ENCODE peak calls at places on chromosomes 6 and 20, in seven cellular contexts. One of them, this sample, is unnamed.

GRCh38 chr6:17278289-17279061 is 2.7 kb upstream of the RBM24 start:
- DNase-seq in esophagus muscularis mucosa: no peak
- DNase-seq in testis: no peak
- DNase-seq in ovary: no peak
- DNase-seq in sigmoid colon: no peak
- DNase-seq in lower leg skin: no peak
- DNase-seq in HCT116: no peak
- DNase-seq in this sample: no peak

GRCh38 chr6:54541521-54541920 is 233.3 kb downstream of the TINAG start:
- DNase-seq in ovary: no peak
- DNase-seq in HCT116: no peak
- DNase-seq in esophagus muscularis mucosa: no peak
- DNase-seq in sigmoid colon: no peak
- DNase-seq in lower leg skin: no peak
- DNase-seq in testis: no peak
- DNase-seq in this sample: no peak

GRCh38 chr6:107618672-107619071 is 128.8 kb downstream of the SOBP start:
- DNase-seq in testis: no peak
- DNase-seq in sigmoid colon: no peak
- DNase-seq in lower leg skin: no peak
- DNase-seq in esophagus muscularis mucosa: no peak
- DNase-seq in HCT116: no peak
- DNase-seq in ovary: no peak
- DNase-seq in this sample: no peak

GRCh38 chr6:134814076-134814709 is 135.7 kb downstream of the ALDH8A1 start:
- DNase-seq in HCT116: no peak
- DNase-seq in sigmoid colon: no peak
- DNase-seq in lower leg skin: no peak
- DNase-seq in testis: no peak
- DNase-seq in esophagus muscularis mucosa: no peak
- DNase-seq in ovary: no peak
- DNase-seq in this sample: no peak

GRCh38 chr6:117976030-117976651 is 69.1 kb downstream of the SLC35F1 start:
- DNase-seq in esophagus muscularis mucosa: no peak
- DNase-seq in ovary: no peak
- DNase-seq in lower leg skin: no peak
- DNase-seq in sigmoid colon: no peak
- DNase-seq in HCT116: peak
- DNase-seq in testis: no peak
- DNase-seq in this sample: no peak

GRCh38 chr6:170438402-170438753 is 114.7 kb downstream of the PSMB1 start:
- DNase-seq in esophagus muscularis mucosa: peak
- DNase-seq in ovary: peak
- DNase-seq in testis: peak
- DNase-seq in lower leg skin: peak
- DNase-seq in sigmoid colon: peak
- DNase-seq in HCT116: peak
- DNase-seq in this sample: peak

GRCh38 chr20:25369971-25370370 is 20.7 kb downstream of the ABHD12 start:
- DNase-seq in ovary: no peak
- DNase-seq in esophagus muscularis mucosa: no peak
- DNase-seq in lower leg skin: no peak
- DNase-seq in HCT116: no peak
- DNase-seq in testis: no peak
- DNase-seq in sigmoid colon: no peak
- DNase-seq in this sample: no peak

GRCh38 chr20:61629361-61630239 is 377.5 kb downstream of the CDH4 start:
- DNase-seq in HCT116: no peak
- DNase-seq in sigmoid colon: no peak
- DNase-seq in lower leg skin: no peak
- DNase-seq in ovary: no peak
- DNase-seq in esophagus muscularis mucosa: no peak
- DNase-seq in testis: no peak
- DNase-seq in this sample: no peak

DNA sequence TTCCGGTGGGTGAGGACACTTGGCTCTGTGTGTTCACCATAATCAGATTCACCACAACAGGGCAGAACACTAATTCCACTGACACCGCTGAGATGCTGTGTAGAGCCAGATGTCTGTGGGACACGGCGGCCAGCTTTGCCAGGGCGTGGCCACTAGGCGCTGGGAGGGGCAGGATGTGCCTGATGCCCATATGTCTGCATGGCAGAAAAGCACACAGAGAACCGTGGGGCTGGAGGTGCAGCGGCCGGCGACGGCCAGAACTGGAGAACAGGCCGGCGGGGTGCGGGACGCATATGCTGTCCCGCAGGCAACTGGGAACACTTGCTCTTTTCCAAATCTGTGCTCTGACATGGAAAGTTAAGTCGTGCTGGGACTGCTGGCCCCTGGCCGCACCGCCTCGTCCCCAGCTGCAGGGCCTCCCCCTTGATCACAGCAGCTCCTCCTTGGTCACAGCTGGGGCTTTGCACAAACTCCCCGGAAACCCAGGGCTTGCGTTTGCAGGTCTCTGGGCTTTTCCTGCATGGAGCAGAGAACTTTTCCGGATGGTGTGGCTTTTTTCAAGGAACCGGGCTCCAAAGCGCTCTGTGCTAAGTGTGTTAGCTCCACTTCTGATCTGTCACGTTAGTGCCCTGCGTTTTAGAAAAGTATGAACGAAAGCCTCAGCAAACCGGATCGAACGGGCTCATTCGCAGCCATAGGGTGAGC is 31.1 kb downstream of the NTSR1 start:
- DNase-seq in sigmoid colon: peak
- DNase-seq in lower leg skin: no peak
- DNase-seq in testis: no peak
- DNase-seq in ovary: no peak
- DNase-seq in esophagus muscularis mucosa: no peak
- DNase-seq in HCT116: no peak
- DNase-seq in this sample: no peak
- H3K4me3 ChIP-seq in sigmoid colon: peak
- H3K4me3 ChIP-seq in lower leg skin: no peak
- H3K4me3 ChIP-seq in testis: no peak
- H3K4me3 ChIP-seq in ovary: no peak
- H3K4me3 ChIP-seq in esophagus muscularis mucosa: peak
- H3K4me3 ChIP-seq in HCT116: peak
- H3K4me3 ChIP-seq in this sample: peak

DNA sequence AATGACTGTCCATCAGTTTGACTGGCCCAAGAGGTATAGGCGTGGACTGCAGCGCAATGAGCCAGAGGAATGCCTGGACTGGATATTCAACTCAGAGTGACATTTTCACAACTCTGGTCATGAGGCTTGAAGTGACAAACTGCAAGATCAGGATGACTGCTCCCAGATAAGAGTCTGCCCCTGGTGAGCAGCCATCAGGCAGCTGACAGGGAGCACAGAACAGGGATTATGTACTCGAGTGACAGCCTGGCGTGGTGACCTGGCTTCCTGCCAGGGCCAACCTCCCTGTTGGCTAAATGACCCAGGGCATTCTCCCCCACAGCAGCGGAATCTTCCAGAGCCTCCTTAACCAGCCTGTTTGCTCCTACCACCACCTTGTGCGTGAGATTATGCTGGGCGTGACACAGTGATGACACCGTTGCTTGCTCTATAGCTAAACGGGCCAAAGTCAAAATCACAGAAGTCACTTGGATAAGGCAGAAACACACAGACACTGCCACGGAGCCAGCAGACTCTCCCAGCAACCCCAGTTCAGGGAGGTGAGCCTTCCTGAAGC is 209.1 kb upstream of the JARID2 start:
- DNase-seq in lower leg skin: peak
- DNase-seq in sigmoid colon: no peak
- DNase-seq in testis: peak
- DNase-seq in ovary: no peak
- DNase-seq in HCT116: no peak
- DNase-seq in esophagus muscularis mucosa: no peak
- DNase-seq in this sample: peak
- TF ChIP-seq POLR2A in lower leg skin: no peak
- TF ChIP-seq POLR2A in sigmoid colon: no peak
- TF ChIP-seq POLR2A in testis: no peak
- TF ChIP-seq POLR2A in ovary: no peak
- TF ChIP-seq POLR2A in HCT116: no peak
- TF ChIP-seq POLR2A in esophagus muscularis mucosa: no peak
- TF ChIP-seq POLR2A in this sample: no peak

GRCh38 chr20:18059603-18060002 is 1.9 kb upstream of the OVOL2 start:
- DNase-seq in HCT116: no peak
- DNase-seq in lower leg skin: no peak
- DNase-seq in testis: no peak
- DNase-seq in ovary: no peak
- DNase-seq in esophagus muscularis mucosa: no peak
- DNase-seq in sigmoid colon: no peak
- DNase-seq in this sample: no peak
- H3K4me3 ChIP-seq in HCT116: peak
- H3K4me3 ChIP-seq in lower leg skin: no peak
- H3K4me3 ChIP-seq in testis: no peak
- H3K4me3 ChIP-seq in ovary: no peak
- H3K4me3 ChIP-seq in esophagus muscularis mucosa: no peak
- H3K4me3 ChIP-seq in sigmoid colon: no peak
- H3K4me3 ChIP-seq in this sample: no peak

GRCh38 chr20:57009775-57010174 is 256.7 kb downstream of the BMP7 start:
- DNase-seq in lower leg skin: no peak
- DNase-seq in esophagus muscularis mucosa: no peak
- DNase-seq in testis: no peak
- DNase-seq in ovary: no peak
- DNase-seq in sigmoid colon: no peak
- DNase-seq in HCT116: no peak
- DNase-seq in this sample: no peak
- TF ChIP-seq POLR2A in lower leg skin: no peak
- TF ChIP-seq POLR2A in esophagus muscularis mucosa: no peak
- TF ChIP-seq POLR2A in testis: no peak
- TF ChIP-seq POLR2A in ovary: no peak
- TF ChIP-seq POLR2A in sigmoid colon: no peak
- TF ChIP-seq POLR2A in HCT116: no peak
- TF ChIP-seq POLR2A in this sample: no peak

DNA sequence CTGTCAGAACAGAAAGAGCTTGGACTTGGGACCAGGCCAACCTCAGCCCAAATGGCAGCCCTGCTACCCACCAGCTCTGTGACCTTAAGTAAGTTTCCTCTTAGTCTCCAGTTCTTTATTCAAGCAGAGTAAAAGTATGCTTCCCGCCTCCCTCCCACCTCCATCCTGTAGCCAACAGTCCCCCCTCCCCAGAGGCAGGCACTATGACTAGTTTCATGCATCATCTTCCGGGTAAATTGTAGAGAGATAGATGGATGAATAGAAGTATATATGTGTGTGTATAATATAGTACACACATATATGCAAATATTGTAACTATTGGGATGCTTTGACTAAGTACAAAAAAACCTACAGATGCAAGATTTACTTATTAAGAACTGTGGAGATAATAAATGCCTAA is 39.5 kb upstream of the B4GALT5 start:
- DNase-seq in esophagus muscularis mucosa: no peak
- DNase-seq in testis: no peak
- DNase-seq in HCT116: no peak
- DNase-seq in lower leg skin: no peak
- DNase-seq in ovary: no peak
- DNase-seq in sigmoid colon: no peak
- DNase-seq in this sample: no peak
- H3K4me3 ChIP-seq in esophagus muscularis mucosa: no peak
- H3K4me3 ChIP-seq in testis: no peak
- H3K4me3 ChIP-seq in HCT116: no peak
- H3K4me3 ChIP-seq in lower leg skin: no peak
- H3K4me3 ChIP-seq in ovary: no peak
- H3K4me3 ChIP-seq in sigmoid colon: no peak
- H3K4me3 ChIP-seq in this sample: no peak

DNA sequence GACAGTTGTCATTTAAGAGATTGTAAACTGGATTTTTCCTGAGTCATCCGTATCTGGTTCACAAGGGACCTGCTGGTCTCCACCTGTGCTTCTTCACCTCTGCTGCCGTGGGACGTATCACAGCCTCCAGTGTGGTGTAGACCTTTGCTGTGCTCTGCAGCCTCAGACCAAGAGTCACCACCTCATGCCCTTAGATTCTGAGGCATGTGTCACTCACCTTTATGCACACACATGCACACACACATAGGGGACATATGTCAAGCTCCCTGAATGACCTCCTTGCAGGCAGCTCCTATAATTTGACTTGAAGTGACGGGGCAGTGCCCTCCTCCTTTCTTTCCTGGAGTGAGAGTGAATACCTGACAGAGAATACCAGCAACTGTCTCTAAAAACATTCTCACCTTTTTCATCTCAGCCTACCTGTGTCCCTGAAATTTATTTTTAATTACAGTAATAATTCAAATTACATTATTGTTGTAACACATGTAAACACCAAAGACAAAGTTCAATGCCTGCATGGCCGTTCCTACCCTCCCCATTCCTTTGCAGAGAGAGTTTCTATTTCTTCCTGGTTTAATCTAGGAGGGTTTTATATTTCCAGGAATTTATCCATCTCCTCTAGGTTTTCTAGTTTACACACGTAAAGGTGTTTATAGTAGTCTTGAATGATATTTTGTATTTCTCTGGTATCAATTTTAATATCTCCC is 3.5 kb downstream of the SLC17A4 start:
- DNase-seq in lower leg skin: no peak
- DNase-seq in sigmoid colon: no peak
- DNase-seq in esophagus muscularis mucosa: no peak
- DNase-seq in HCT116: no peak
- DNase-seq in testis: no peak
- DNase-seq in ovary: no peak
- DNase-seq in this sample: no peak
- TF ChIP-seq POLR2A in lower leg skin: no peak
- TF ChIP-seq POLR2A in sigmoid colon: no peak
- TF ChIP-seq POLR2A in esophagus muscularis mucosa: no peak
- TF ChIP-seq POLR2A in HCT116: no peak
- TF ChIP-seq POLR2A in testis: no peak
- TF ChIP-seq POLR2A in ovary: no peak
- TF ChIP-seq POLR2A in this sample: no peak